ENCODE peak calls at places on chromosomes 4 and X, in five cellular contexts. One of them, this sample, is unnamed.

GRCh38 chr4:25223770-25224375 is 10.0 kb upstream of the PI4K2B start:
- DNase-seq in cardiac fibroblast: peak; percentile 32
- DNase-seq in fibroblast of mammary gland: peak; percentile 48
- DNase-seq in AG09309: no peak
- DNase-seq in fibroblast of the aortic adventitia: peak; percentile 47
- DNase-seq in this sample: peak; percentile 10

GRCh38 chr4:75630174-75630931 is at the start of gene CDKL2:
- DNase-seq in fibroblast of the aortic adventitia: peak; percentile 50
- DNase-seq in cardiac fibroblast: peak; percentile 68
- DNase-seq in fibroblast of mammary gland: peak; percentile 52
- DNase-seq in AG09309: no peak
- DNase-seq in this sample: peak; percentile 55

GRCh38 chr4:6205973-6206372 is 5.6 kb upstream of the JAKMIP1 start:
- DNase-seq in fibroblast of the aortic adventitia: no peak
- DNase-seq in AG09309: no peak
- DNase-seq in fibroblast of mammary gland: no peak
- DNase-seq in cardiac fibroblast: no peak
- DNase-seq in this sample: no peak

GRCh38 chrX:12898073-12898472 is 8.3 kb upstream of the TLR8 start:
- DNase-seq in cardiac fibroblast: no peak
- DNase-seq in fibroblast of mammary gland: no peak
- DNase-seq in AG09309: no peak
- DNase-seq in fibroblast of the aortic adventitia: no peak
- DNase-seq in this sample: no peak

GRCh38 chr4:6568689-6569332 is 6.2 kb upstream of the MAN2B2 start:
- DNase-seq in AG09309: no peak
- DNase-seq in fibroblast of the aortic adventitia: peak; percentile 33
- DNase-seq in cardiac fibroblast: peak; percentile 42
- DNase-seq in fibroblast of mammary gland: peak; percentile 74
- DNase-seq in this sample: peak; percentile 78

GRCh38 chr4:94232519-94232918 is 24.9 kb downstream of the SMARCAD1 start:
- DNase-seq in AG09309: no peak
- DNase-seq in fibroblast of the aortic adventitia: no peak
- DNase-seq in cardiac fibroblast: no peak
- DNase-seq in fibroblast of mammary gland: no peak
- DNase-seq in this sample: no peak

GRCh38 chrX:133390647-133391046 is 24.6 kb downstream of the GPC4 start:
- DNase-seq in cardiac fibroblast: no peak
- DNase-seq in fibroblast of mammary gland: no peak
- DNase-seq in AG09309: no peak
- DNase-seq in fibroblast of the aortic adventitia: no peak
- DNase-seq in this sample: no peak

GRCh38 chr4:79046191-79046590 is 107.0 kb upstream of the PAQR3 start:
- DNase-seq in cardiac fibroblast: no peak
- DNase-seq in AG09309: no peak
- DNase-seq in fibroblast of mammary gland: no peak
- DNase-seq in fibroblast of the aortic adventitia: no peak
- DNase-seq in this sample: no peak

GRCh38 chr4:3361896-3362295 is 69.1 kb downstream of the RGS12 start:
- DNase-seq in fibroblast of the aortic adventitia: no peak
- DNase-seq in cardiac fibroblast: no peak
- DNase-seq in AG09309: no peak
- DNase-seq in fibroblast of mammary gland: no peak
- DNase-seq in this sample: no peak

GRCh38 chr4:110615366-110616161 is 7.3 kb downstream of the PITX2 start:
- DNase-seq in AG09309: no peak
- DNase-seq in cardiac fibroblast: no peak
- DNase-seq in fibroblast of mammary gland: no peak
- DNase-seq in fibroblast of the aortic adventitia: no peak
- DNase-seq in this sample: no peak

GRCh38 chrX:14865201-14865600 is 7.7 kb downstream of the FANCB start:
- DNase-seq in AG09309: peak; percentile 10
- DNase-seq in fibroblast of mammary gland: peak; percentile 7
- DNase-seq in cardiac fibroblast: peak; percentile 51
- DNase-seq in fibroblast of the aortic adventitia: peak; percentile 50
- DNase-seq in this sample: peak; percentile 24

GRCh38 chr4:69025191-69025998 is 70.9 kb upstream of the UGT2B7 start:
- DNase-seq in cardiac fibroblast: no peak
- DNase-seq in fibroblast of mammary gland: no peak
- DNase-seq in fibroblast of the aortic adventitia: no peak
- DNase-seq in AG09309: no peak
- DNase-seq in this sample: no peak

GRCh38 chr4:70901607-70901983 is 574 bp upstream of the MOB1B start:
- DNase-seq in AG09309: no peak
- DNase-seq in cardiac fibroblast: no peak
- DNase-seq in fibroblast of the aortic adventitia: no peak
- DNase-seq in fibroblast of mammary gland: no peak
- DNase-seq in this sample: peak; percentile 24

GRCh38 chr4:128322986-128323385 is 35.4 kb upstream of the PGRMC2 start:
- DNase-seq in fibroblast of the aortic adventitia: peak; percentile 90
- DNase-seq in cardiac fibroblast: peak; percentile 55
- DNase-seq in AG09309: no peak
- DNase-seq in fibroblast of mammary gland: peak; percentile 57
- DNase-seq in this sample: peak; percentile 73

GRCh38 chr4:114597410-114598115 is 1.0 kb upstream of the UGT8 start:
- DNase-seq in cardiac fibroblast: no peak
- DNase-seq in AG09309: no peak
- DNase-seq in fibroblast of mammary gland: no peak
- DNase-seq in fibroblast of the aortic adventitia: no peak
- DNase-seq in this sample: no peak

GRCh38 chrX:15973299-15973698 is 118.7 kb upstream of the AP1S2 start:
- DNase-seq in AG09309: no peak
- DNase-seq in cardiac fibroblast: peak; percentile 24
- DNase-seq in fibroblast of mammary gland: peak; percentile 54
- DNase-seq in fibroblast of the aortic adventitia: peak; percentile 27
- DNase-seq in this sample: peak; percentile 15

GRCh38 chrX:72554448-72555140 is 18.0 kb downstream of the HDAC8 start:
- DNase-seq in fibroblast of mammary gland: peak; percentile 25
- DNase-seq in cardiac fibroblast: no peak
- DNase-seq in fibroblast of the aortic adventitia: no peak
- DNase-seq in AG09309: no peak
- DNase-seq in this sample: no peak

GRCh38 chr4:153976954-153977353 is 188.1 kb upstream of the SFRP2 start:
- DNase-seq in cardiac fibroblast: peak; percentile 11
- DNase-seq in fibroblast of the aortic adventitia: no peak
- DNase-seq in fibroblast of mammary gland: peak; percentile 39
- DNase-seq in AG09309: no peak
- DNase-seq in this sample: no peak

GRCh38 chr4:169383724-169384123 is 113.0 kb upstream of the SH3RF1 start:
- DNase-seq in fibroblast of mammary gland: peak; percentile 97
- DNase-seq in cardiac fibroblast: peak; percentile 86
- DNase-seq in fibroblast of the aortic adventitia: peak; percentile 99
- DNase-seq in AG09309: peak; percentile 94
- DNase-seq in this sample: peak; percentile 84

GRCh38 chr4:26723216-26723615 is 137.4 kb upstream of the STIM2 start:
- DNase-seq in AG09309: no peak
- DNase-seq in cardiac fibroblast: no peak
- DNase-seq in fibroblast of mammary gland: no peak
- DNase-seq in fibroblast of the aortic adventitia: no peak
- DNase-seq in this sample: no peak

GRCh38 chr4:5957091-5957490 is 61.1 kb downstream of the C4orf50 start:
- DNase-seq in fibroblast of mammary gland: no peak
- DNase-seq in cardiac fibroblast: no peak
- DNase-seq in AG09309: no peak
- DNase-seq in fibroblast of the aortic adventitia: no peak
- DNase-seq in this sample: no peak

GRCh38 chr4:82852751-82853053 is 38.3 kb downstream of the SEC31A start:
- DNase-seq in AG09309: no peak
- DNase-seq in cardiac fibroblast: no peak
- DNase-seq in fibroblast of mammary gland: no peak
- DNase-seq in fibroblast of the aortic adventitia: no peak
- DNase-seq in this sample: no peak

GRCh38 chrX:45557390-45557789 is 356.7 kb upstream of the DIPK2B start:
- DNase-seq in fibroblast of the aortic adventitia: peak; percentile 25
- DNase-seq in AG09309: no peak
- DNase-seq in fibroblast of mammary gland: peak; percentile 32
- DNase-seq in cardiac fibroblast: peak; percentile 17
- DNase-seq in this sample: no peak

GRCh38 chrX:26262121-26262523 is 46.2 kb downstream of the MAGEB5 start:
- DNase-seq in AG09309: no peak
- DNase-seq in fibroblast of mammary gland: peak; percentile 1
- DNase-seq in cardiac fibroblast: peak; percentile 68
- DNase-seq in fibroblast of the aortic adventitia: peak; percentile 14
- DNase-seq in this sample: peak; percentile 11

GRCh38 chr4:19213388-19213787 is 1038.3 kb upstream of the SLIT2 start:
- DNase-seq in cardiac fibroblast: no peak
- DNase-seq in fibroblast of mammary gland: peak; percentile 46
- DNase-seq in fibroblast of the aortic adventitia: peak; percentile 37
- DNase-seq in AG09309: no peak
- DNase-seq in this sample: peak; percentile 77

GRCh38 chrX:20620301-20620700 is 353.6 kb upstream of the RPS6KA3 start:
- DNase-seq in cardiac fibroblast: no peak
- DNase-seq in fibroblast of mammary gland: peak; percentile 89
- DNase-seq in fibroblast of the aortic adventitia: peak; percentile 44
- DNase-seq in AG09309: no peak
- DNase-seq in this sample: peak; percentile 35

GRCh38 chr4:48780867-48781219 is 764 bp upstream of the FRYL start:
- DNase-seq in fibroblast of the aortic adventitia: peak; percentile 60
- DNase-seq in cardiac fibroblast: peak; percentile 62
- DNase-seq in fibroblast of mammary gland: peak; percentile 39
- DNase-seq in AG09309: no peak
- DNase-seq in this sample: peak; percentile 71

GRCh38 chr4:88104902-88105610 is 53.4 kb downstream of the ABCG2 start:
- DNase-seq in cardiac fibroblast: peak; percentile 45
- DNase-seq in AG09309: peak; percentile 31
- DNase-seq in fibroblast of mammary gland: peak; percentile 87
- DNase-seq in fibroblast of the aortic adventitia: peak; percentile 66
- DNase-seq in this sample: peak; percentile 70

GRCh38 chr4:139922625-139923024 is 231.4 kb downstream of the MAML3 start:
- DNase-seq in AG09309: no peak
- DNase-seq in cardiac fibroblast: peak; percentile 82
- DNase-seq in fibroblast of the aortic adventitia: peak; percentile 57
- DNase-seq in fibroblast of mammary gland: peak; percentile 50
- DNase-seq in this sample: peak; percentile 61

GRCh38 chr4:182530451-182530850 is 287.2 kb downstream of the TENM3 start:
- DNase-seq in fibroblast of mammary gland: no peak
- DNase-seq in cardiac fibroblast: no peak
- DNase-seq in fibroblast of the aortic adventitia: no peak
- DNase-seq in AG09309: no peak
- DNase-seq in this sample: no peak

GRCh38 chr4:167109859-167110258 is 124.4 kb downstream of the SPOCK3 start:
- DNase-seq in fibroblast of the aortic adventitia: no peak
- DNase-seq in cardiac fibroblast: no peak
- DNase-seq in fibroblast of mammary gland: no peak
- DNase-seq in AG09309: no peak
- DNase-seq in this sample: no peak

GRCh38 chr4:17780461-17781071 is 855 bp downstream of the FAM184B start:
- DNase-seq in fibroblast of mammary gland: no peak
- DNase-seq in AG09309: no peak
- DNase-seq in fibroblast of the aortic adventitia: peak; percentile 51
- DNase-seq in cardiac fibroblast: peak; percentile 25
- DNase-seq in this sample: peak; percentile 13
- TF ChIP-seq CTCF in fibroblast of mammary gland: no peak
- TF ChIP-seq CTCF in AG09309: no peak
- TF ChIP-seq CTCF in fibroblast of the aortic adventitia: no peak
- TF ChIP-seq CTCF in cardiac fibroblast: no peak
- TF ChIP-seq CTCF in this sample: no peak

GRCh38 chr4:1409079-1409805 is 3.0 kb upstream of the NKX1-1 start:
- DNase-seq in fibroblast of the aortic adventitia: no peak
- DNase-seq in fibroblast of mammary gland: no peak
- DNase-seq in AG09309: no peak
- DNase-seq in cardiac fibroblast: no peak
- DNase-seq in this sample: no peak

GRCh38 chr4:1409806-1410425 is 3.7 kb upstream of the NKX1-1 start:
- DNase-seq in fibroblast of mammary gland: no peak
- DNase-seq in AG09309: no peak
- DNase-seq in cardiac fibroblast: no peak
- DNase-seq in fibroblast of the aortic adventitia: no peak
- DNase-seq in this sample: no peak

GRCh38 chr4:1406946-1407656 is 859 bp upstream of the NKX1-1 start:
- DNase-seq in AG09309: no peak
- DNase-seq in fibroblast of mammary gland: no peak
- DNase-seq in fibroblast of the aortic adventitia: no peak
- DNase-seq in cardiac fibroblast: no peak
- DNase-seq in this sample: no peak

GRCh38 chr4:1407657-1408333 is 1.6 kb upstream of the NKX1-1 start:
- DNase-seq in AG09309: no peak
- DNase-seq in fibroblast of mammary gland: no peak
- DNase-seq in fibroblast of the aortic adventitia: no peak
- DNase-seq in cardiac fibroblast: no peak
- DNase-seq in this sample: no peak

GRCh38 chr4:1408418-1408817 is 2.2 kb upstream of the NKX1-1 start:
- DNase-seq in fibroblast of the aortic adventitia: no peak
- DNase-seq in fibroblast of mammary gland: no peak
- DNase-seq in cardiac fibroblast: no peak
- DNase-seq in AG09309: no peak
- DNase-seq in this sample: no peak
- TF ChIP-seq CTCF in fibroblast of the aortic adventitia: no peak
- TF ChIP-seq CTCF in fibroblast of mammary gland: no peak
- TF ChIP-seq CTCF in cardiac fibroblast: no peak
- TF ChIP-seq CTCF in AG09309: no peak
- TF ChIP-seq CTCF in this sample: no peak

GRCh38 chr4:90030202-90030601 is 97.0 kb upstream of the CCSER1 start:
- DNase-seq in AG09309: no peak
- DNase-seq in fibroblast of mammary gland: no peak
- DNase-seq in cardiac fibroblast: no peak
- DNase-seq in fibroblast of the aortic adventitia: no peak
- DNase-seq in this sample: no peak

GRCh38 chr4:90027565-90027964 is 99.6 kb upstream of the CCSER1 start:
- DNase-seq in cardiac fibroblast: no peak
- DNase-seq in AG09309: no peak
- DNase-seq in fibroblast of mammary gland: no peak
- DNase-seq in fibroblast of the aortic adventitia: no peak
- DNase-seq in this sample: no peak

GRCh38 chr4:90028460-90028859 is 98.7 kb upstream of the CCSER1 start:
- DNase-seq in fibroblast of the aortic adventitia: no peak
- DNase-seq in AG09309: no peak
- DNase-seq in cardiac fibroblast: no peak
- DNase-seq in fibroblast of mammary gland: no peak
- DNase-seq in this sample: no peak

GRCh38 chr4:90024519-90024918 is 102.7 kb upstream of the CCSER1 start:
- DNase-seq in fibroblast of mammary gland: no peak
- DNase-seq in AG09309: no peak
- DNase-seq in fibroblast of the aortic adventitia: no peak
- DNase-seq in cardiac fibroblast: no peak
- DNase-seq in this sample: no peak

DNA sequence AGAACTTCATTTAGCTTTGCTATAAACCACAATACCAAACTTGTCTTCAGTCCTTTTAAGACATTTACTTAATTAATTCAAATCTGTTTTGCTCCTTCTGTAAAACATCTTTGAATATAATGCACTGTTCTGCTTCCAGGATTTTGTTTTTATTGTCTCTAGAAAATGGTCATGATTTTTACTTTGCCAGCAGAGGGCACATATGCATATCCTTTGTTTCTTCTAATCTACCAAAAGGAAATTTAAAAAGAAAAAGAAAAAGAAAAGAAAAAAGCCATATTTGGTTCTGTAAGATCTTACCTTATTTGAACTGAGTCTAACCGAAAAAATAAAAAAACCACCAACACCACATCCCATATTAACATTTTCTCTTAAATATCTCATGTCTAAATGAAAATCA is 101.9 kb upstream of the CCSER1 start:
- DNase-seq in cardiac fibroblast: peak; percentile 3
- DNase-seq in fibroblast of the aortic adventitia: peak; percentile 1
- DNase-seq in AG09309: no peak
- DNase-seq in fibroblast of mammary gland: peak; percentile 0
- DNase-seq in this sample: peak; percentile 1
- TF ChIP-seq CTCF in cardiac fibroblast: no peak
- TF ChIP-seq CTCF in fibroblast of the aortic adventitia: no peak
- TF ChIP-seq CTCF in AG09309: no peak
- TF ChIP-seq CTCF in fibroblast of mammary gland: peak; percentile 9
- TF ChIP-seq CTCF in this sample: no peak

GRCh38 chrX:34300871-34301270 is 168.8 kb upstream of the FAM47A start:
- DNase-seq in AG09309: peak; percentile 3
- DNase-seq in fibroblast of the aortic adventitia: peak; percentile 43
- DNase-seq in cardiac fibroblast: peak; percentile 66
- DNase-seq in fibroblast of mammary gland: peak; percentile 58
- DNase-seq in this sample: no peak
- TF ChIP-seq CTCF in AG09309: peak; percentile 45
- TF ChIP-seq CTCF in fibroblast of the aortic adventitia: peak; percentile 39
- TF ChIP-seq CTCF in cardiac fibroblast: peak; percentile 40
- TF ChIP-seq CTCF in fibroblast of mammary gland: peak; percentile 60
- TF ChIP-seq CTCF in this sample: peak; percentile 9